ENCODE peak calls at places on chromosomes 4 and X, in ten cellular contexts. One of them, this sample, is unnamed.

GRCh38 chrX:116781926-116782325 is 319.1 kb upstream of the CT83 start:
- DNase-seq in NCI-H2107: no peak
- DNase-seq in iris pigment epithelial cell: no peak
- DNase-seq in IMR-90: no peak
- DNase-seq in coronary artery: no peak
- DNase-seq in AG10803: no peak
- DNase-seq in neural progenitor cell: no peak
- DNase-seq in T-helper 9 cell: no peak
- DNase-seq in KBM-7: no peak
- DNase-seq in midbrain: no peak
- DNase-seq in this sample: no peak

GRCh38 chr4:76374744-76375143 is 46.2 kb downstream of the CCDC158 start:
- DNase-seq in iris pigment epithelial cell: peak
- DNase-seq in neural progenitor cell: no peak
- DNase-seq in T-helper 9 cell: no peak
- DNase-seq in NCI-H2107: no peak
- DNase-seq in KBM-7: peak
- DNase-seq in coronary artery: no peak
- DNase-seq in IMR-90: no peak
- DNase-seq in AG10803: no peak
- DNase-seq in midbrain: no peak
- DNase-seq in this sample: no peak

GRCh38 chr4:76782837-76783236 is 115.1 kb downstream of the SOWAHB start:
- DNase-seq in midbrain: no peak
- DNase-seq in T-helper 9 cell: no peak
- DNase-seq in neural progenitor cell: no peak
- DNase-seq in coronary artery: no peak
- DNase-seq in AG10803: peak
- DNase-seq in NCI-H2107: no peak
- DNase-seq in IMR-90: peak
- DNase-seq in KBM-7: no peak
- DNase-seq in iris pigment epithelial cell: peak
- DNase-seq in this sample: no peak

GRCh38 chrX:30530591-30530990 is 47.0 kb downstream of the TASL start:
- DNase-seq in KBM-7: no peak
- DNase-seq in iris pigment epithelial cell: peak
- DNase-seq in AG10803: peak
- DNase-seq in midbrain: no peak
- DNase-seq in T-helper 9 cell: no peak
- DNase-seq in neural progenitor cell: no peak
- DNase-seq in IMR-90: peak
- DNase-seq in coronary artery: no peak
- DNase-seq in NCI-H2107: no peak
- DNase-seq in this sample: no peak

GRCh38 chr4:7779194-7779768 is 160.4 kb downstream of the AFAP1 start:
- DNase-seq in NCI-H2107: no peak
- DNase-seq in midbrain: no peak
- DNase-seq in coronary artery: no peak
- DNase-seq in KBM-7: no peak
- DNase-seq in T-helper 9 cell: no peak
- DNase-seq in neural progenitor cell: peak
- DNase-seq in iris pigment epithelial cell: peak
- DNase-seq in IMR-90: peak
- DNase-seq in AG10803: peak
- DNase-seq in this sample: no peak

GRCh38 chr4:186708554-186708953 is 15.1 kb downstream of the FAT1 start:
- DNase-seq in AG10803: no peak
- DNase-seq in iris pigment epithelial cell: no peak
- DNase-seq in coronary artery: no peak
- DNase-seq in IMR-90: no peak
- DNase-seq in T-helper 9 cell: no peak
- DNase-seq in midbrain: no peak
- DNase-seq in neural progenitor cell: no peak
- DNase-seq in NCI-H2107: no peak
- DNase-seq in KBM-7: no peak
- DNase-seq in this sample: no peak

GRCh38 chrX:1416327-1416784 is 24.4 kb upstream of the SLC25A6 start:
- DNase-seq in NCI-H2107: no peak
- DNase-seq in neural progenitor cell: no peak
- DNase-seq in KBM-7: no peak
- DNase-seq in iris pigment epithelial cell: no peak
- DNase-seq in IMR-90: no peak
- DNase-seq in AG10803: no peak
- DNase-seq in coronary artery: no peak
- DNase-seq in midbrain: no peak
- DNase-seq in T-helper 9 cell: no peak
- DNase-seq in this sample: no peak

GRCh38 chr4:109947457-109947856 is 34.8 kb downstream of the EGF start:
- DNase-seq in coronary artery: no peak
- DNase-seq in KBM-7: no peak
- DNase-seq in AG10803: peak
- DNase-seq in iris pigment epithelial cell: peak
- DNase-seq in neural progenitor cell: no peak
- DNase-seq in NCI-H2107: no peak
- DNase-seq in IMR-90: peak
- DNase-seq in T-helper 9 cell: no peak
- DNase-seq in midbrain: no peak
- DNase-seq in this sample: no peak

GRCh38 chr4:54498661-54499111 is 159.1 kb upstream of the KIT start:
- DNase-seq in T-helper 9 cell: no peak
- DNase-seq in midbrain: no peak
- DNase-seq in coronary artery: no peak
- DNase-seq in AG10803: peak
- DNase-seq in IMR-90: peak
- DNase-seq in NCI-H2107: no peak
- DNase-seq in iris pigment epithelial cell: peak
- DNase-seq in KBM-7: no peak
- DNase-seq in neural progenitor cell: peak
- DNase-seq in this sample: no peak

GRCh38 chr4:28518781-28519180 is 1658.1 kb downstream of the STIM2 start:
- DNase-seq in NCI-H2107: no peak
- DNase-seq in IMR-90: peak
- DNase-seq in neural progenitor cell: no peak
- DNase-seq in T-helper 9 cell: no peak
- DNase-seq in coronary artery: no peak
- DNase-seq in iris pigment epithelial cell: peak
- DNase-seq in KBM-7: no peak
- DNase-seq in midbrain: no peak
- DNase-seq in AG10803: peak
- DNase-seq in this sample: no peak

GRCh38 chr4:169484485-169484884 is 127.9 kb downstream of the NEK1 start:
- DNase-seq in T-helper 9 cell: no peak
- DNase-seq in iris pigment epithelial cell: no peak
- DNase-seq in coronary artery: no peak
- DNase-seq in midbrain: peak
- DNase-seq in NCI-H2107: no peak
- DNase-seq in KBM-7: no peak
- DNase-seq in neural progenitor cell: no peak
- DNase-seq in IMR-90: peak
- DNase-seq in AG10803: peak
- DNase-seq in this sample: no peak

GRCh38 chr4:146548443-146548842 is 26.7 kb upstream of the SLC10A7 start:
- DNase-seq in IMR-90: no peak
- DNase-seq in NCI-H2107: no peak
- DNase-seq in AG10803: no peak
- DNase-seq in neural progenitor cell: no peak
- DNase-seq in KBM-7: no peak
- DNase-seq in T-helper 9 cell: no peak
- DNase-seq in coronary artery: no peak
- DNase-seq in iris pigment epithelial cell: no peak
- DNase-seq in midbrain: no peak
- DNase-seq in this sample: no peak

GRCh38 chr4:41887322-41887721 is 47.9 kb upstream of the TMEM33 start:
- DNase-seq in AG10803: no peak
- DNase-seq in T-helper 9 cell: no peak
- DNase-seq in coronary artery: no peak
- DNase-seq in iris pigment epithelial cell: no peak
- DNase-seq in midbrain: no peak
- DNase-seq in KBM-7: no peak
- DNase-seq in neural progenitor cell: no peak
- DNase-seq in NCI-H2107: no peak
- DNase-seq in IMR-90: no peak
- DNase-seq in this sample: no peak

GRCh38 chr4:16767251-16767650 is 131.2 kb downstream of the LDB2 start:
- DNase-seq in T-helper 9 cell: no peak
- DNase-seq in neural progenitor cell: no peak
- DNase-seq in IMR-90: no peak
- DNase-seq in AG10803: no peak
- DNase-seq in NCI-H2107: no peak
- DNase-seq in coronary artery: no peak
- DNase-seq in iris pigment epithelial cell: no peak
- DNase-seq in midbrain: no peak
- DNase-seq in KBM-7: no peak
- DNase-seq in this sample: no peak

GRCh38 chrX:119640621-119641020 is 34.4 kb upstream of the NKRF start:
- DNase-seq in KBM-7: no peak
- DNase-seq in neural progenitor cell: no peak
- DNase-seq in coronary artery: no peak
- DNase-seq in T-helper 9 cell: no peak
- DNase-seq in NCI-H2107: no peak
- DNase-seq in AG10803: no peak
- DNase-seq in IMR-90: no peak
- DNase-seq in midbrain: no peak
- DNase-seq in iris pigment epithelial cell: no peak
- DNase-seq in this sample: no peak

GRCh38 chrX:45009371-45010000 is 136.5 kb downstream of the KDM6A start:
- DNase-seq in AG10803: peak
- DNase-seq in neural progenitor cell: no peak
- DNase-seq in NCI-H2107: no peak
- DNase-seq in T-helper 9 cell: no peak
- DNase-seq in iris pigment epithelial cell: peak
- DNase-seq in midbrain: no peak
- DNase-seq in KBM-7: no peak
- DNase-seq in coronary artery: no peak
- DNase-seq in IMR-90: peak
- DNase-seq in this sample: no peak

GRCh38 chr4:169823685-169824084 is 65.9 kb upstream of the HPF1 start:
- DNase-seq in NCI-H2107: no peak
- DNase-seq in coronary artery: no peak
- DNase-seq in midbrain: peak
- DNase-seq in neural progenitor cell: peak
- DNase-seq in AG10803: peak
- DNase-seq in KBM-7: peak
- DNase-seq in iris pigment epithelial cell: peak
- DNase-seq in IMR-90: peak
- DNase-seq in T-helper 9 cell: no peak
- DNase-seq in this sample: no peak

GRCh38 chr4:151184523-151185458 is 85.4 kb downstream of the RPS3A start:
- DNase-seq in KBM-7: no peak
- DNase-seq in midbrain: no peak
- DNase-seq in coronary artery: no peak
- DNase-seq in iris pigment epithelial cell: peak
- DNase-seq in IMR-90: peak
- DNase-seq in T-helper 9 cell: no peak
- DNase-seq in NCI-H2107: no peak
- DNase-seq in neural progenitor cell: no peak
- DNase-seq in AG10803: peak
- DNase-seq in this sample: no peak

GRCh38 chrX:39309721-39310152 is 508.5 kb downstream of the MID1IP1 start:
- DNase-seq in KBM-7: peak
- DNase-seq in neural progenitor cell: no peak
- DNase-seq in T-helper 9 cell: peak
- DNase-seq in iris pigment epithelial cell: peak
- DNase-seq in midbrain: no peak
- DNase-seq in coronary artery: no peak
- DNase-seq in NCI-H2107: no peak
- DNase-seq in AG10803: no peak
- DNase-seq in IMR-90: no peak
- DNase-seq in this sample: no peak

GRCh38 chr4:176188654-176189053 is 6.7 kb downstream of the SPATA4 start:
- DNase-seq in neural progenitor cell: no peak
- DNase-seq in IMR-90: no peak
- DNase-seq in coronary artery: no peak
- DNase-seq in iris pigment epithelial cell: no peak
- DNase-seq in AG10803: peak
- DNase-seq in T-helper 9 cell: no peak
- DNase-seq in KBM-7: no peak
- DNase-seq in midbrain: no peak
- DNase-seq in NCI-H2107: no peak
- DNase-seq in this sample: no peak

GRCh38 chr4:105992641-105993305 is 97.5 kb downstream of the NPNT start:
- DNase-seq in coronary artery: no peak
- DNase-seq in midbrain: no peak
- DNase-seq in AG10803: peak
- DNase-seq in neural progenitor cell: no peak
- DNase-seq in IMR-90: no peak
- DNase-seq in NCI-H2107: no peak
- DNase-seq in T-helper 9 cell: no peak
- DNase-seq in iris pigment epithelial cell: no peak
- DNase-seq in KBM-7: no peak
- DNase-seq in this sample: no peak

GRCh38 chr4:183658362-183659028 is 490 bp downstream of the RWDD4 start:
- DNase-seq in NCI-H2107: no peak
- DNase-seq in KBM-7: peak
- DNase-seq in IMR-90: peak
- DNase-seq in coronary artery: peak
- DNase-seq in neural progenitor cell: peak
- DNase-seq in AG10803: peak
- DNase-seq in iris pigment epithelial cell: peak
- DNase-seq in T-helper 9 cell: peak
- DNase-seq in midbrain: no peak
- DNase-seq in this sample: peak

GRCh38 chr4:87133183-87133582 is 87.2 kb downstream of the KLHL8 start:
- DNase-seq in IMR-90: no peak
- DNase-seq in T-helper 9 cell: no peak
- DNase-seq in coronary artery: no peak
- DNase-seq in iris pigment epithelial cell: no peak
- DNase-seq in AG10803: no peak
- DNase-seq in neural progenitor cell: no peak
- DNase-seq in midbrain: no peak
- DNase-seq in NCI-H2107: no peak
- DNase-seq in KBM-7: no peak
- DNase-seq in this sample: no peak

GRCh38 chr4:8131210-8131609 is 27.4 kb downstream of the ABLIM2 start:
- DNase-seq in T-helper 9 cell: no peak
- DNase-seq in coronary artery: no peak
- DNase-seq in midbrain: no peak
- DNase-seq in neural progenitor cell: no peak
- DNase-seq in NCI-H2107: no peak
- DNase-seq in AG10803: no peak
- DNase-seq in iris pigment epithelial cell: no peak
- DNase-seq in KBM-7: no peak
- DNase-seq in IMR-90: no peak
- DNase-seq in this sample: no peak

This sample was measured in T-helper 2 cell.